ENCODE peak calls at places on chromosomes 1 and 21, in seven cellular contexts. One of them, this sample, is unnamed.

GRCh38 chr1:66533804-66534745 is at the start of gene SGIP1:
- DNase-seq in activated gamma-delta T cell: no peak
- DNase-seq in NCI-H1105: peak
- DNase-seq in astrocyte of the spinal cord: peak
- DNase-seq in iPS-NIHi11: peak
- DNase-seq in GM03348: peak
- DNase-seq in endothelial cell: peak
- DNase-seq in this sample: peak

GRCh38 chr1:11781298-11781697 is 19.3 kb downstream of the C1orf167 start:
- DNase-seq in endothelial cell: no peak
- DNase-seq in iPS-NIHi11: no peak
- DNase-seq in GM03348: no peak
- DNase-seq in astrocyte of the spinal cord: no peak
- DNase-seq in NCI-H1105: no peak
- DNase-seq in activated gamma-delta T cell: no peak
- DNase-seq in this sample: peak

GRCh38 chr1:148292915-148293314 is 140.8 kb upstream of the NBPF11 start:
- DNase-seq in GM03348: no peak
- DNase-seq in NCI-H1105: no peak
- DNase-seq in iPS-NIHi11: no peak
- DNase-seq in endothelial cell: no peak
- DNase-seq in astrocyte of the spinal cord: no peak
- DNase-seq in activated gamma-delta T cell: no peak
- DNase-seq in this sample: no peak

GRCh38 chr1:12424793-12425192 is 193.2 kb downstream of the DHRS3 start:
- DNase-seq in activated gamma-delta T cell: no peak
- DNase-seq in iPS-NIHi11: no peak
- DNase-seq in GM03348: no peak
- DNase-seq in astrocyte of the spinal cord: peak
- DNase-seq in endothelial cell: no peak
- DNase-seq in NCI-H1105: no peak
- DNase-seq in this sample: no peak

GRCh38 chr1:91552596-91552995 is 51.9 kb downstream of the CDC7 start:
- DNase-seq in activated gamma-delta T cell: no peak
- DNase-seq in iPS-NIHi11: no peak
- DNase-seq in astrocyte of the spinal cord: no peak
- DNase-seq in GM03348: no peak
- DNase-seq in endothelial cell: no peak
- DNase-seq in NCI-H1105: no peak
- DNase-seq in this sample: no peak

GRCh38 chr21:25234857-25235801 is 372.2 kb downstream of the MRPL39 start:
- DNase-seq in iPS-NIHi11: no peak
- DNase-seq in activated gamma-delta T cell: no peak
- DNase-seq in GM03348: no peak
- DNase-seq in endothelial cell: no peak
- DNase-seq in astrocyte of the spinal cord: no peak
- DNase-seq in NCI-H1105: no peak
- DNase-seq in this sample: no peak

GRCh38 chr1:203743101-203743501 is 21.9 kb upstream of the LAX1 start:
- DNase-seq in NCI-H1105: no peak
- DNase-seq in GM03348: no peak
- DNase-seq in activated gamma-delta T cell: no peak
- DNase-seq in iPS-NIHi11: peak
- DNase-seq in astrocyte of the spinal cord: no peak
- DNase-seq in endothelial cell: peak
- DNase-seq in this sample: no peak

GRCh38 chr1:89757532-89757931 is 63.3 kb upstream of the LRRC8D start:
- DNase-seq in activated gamma-delta T cell: no peak
- DNase-seq in NCI-H1105: no peak
- DNase-seq in GM03348: no peak
- DNase-seq in endothelial cell: peak
- DNase-seq in iPS-NIHi11: no peak
- DNase-seq in astrocyte of the spinal cord: no peak
- DNase-seq in this sample: peak

GRCh38 chr1:240998024-240998423 is 359.0 kb downstream of the RGS7 start:
- DNase-seq in astrocyte of the spinal cord: peak
- DNase-seq in iPS-NIHi11: no peak
- DNase-seq in GM03348: peak
- DNase-seq in NCI-H1105: no peak
- DNase-seq in endothelial cell: no peak
- DNase-seq in activated gamma-delta T cell: no peak
- DNase-seq in this sample: peak

GRCh38 chr1:50977575-50978143 is 7.6 kb downstream of the CDKN2C start:
- DNase-seq in GM03348: peak
- DNase-seq in endothelial cell: peak
- DNase-seq in NCI-H1105: peak
- DNase-seq in astrocyte of the spinal cord: peak
- DNase-seq in activated gamma-delta T cell: peak
- DNase-seq in iPS-NIHi11: peak
- DNase-seq in this sample: peak

GRCh38 chr1:50531027-50531426 is 107.8 kb upstream of the DMRTA2 start:
- DNase-seq in NCI-H1105: no peak
- DNase-seq in activated gamma-delta T cell: no peak
- DNase-seq in GM03348: no peak
- DNase-seq in astrocyte of the spinal cord: no peak
- DNase-seq in iPS-NIHi11: no peak
- DNase-seq in endothelial cell: no peak
- DNase-seq in this sample: no peak

GRCh38 chr1:67655581-67655980 is 29.4 kb upstream of the GADD45A start:
- DNase-seq in NCI-H1105: no peak
- DNase-seq in activated gamma-delta T cell: no peak
- DNase-seq in iPS-NIHi11: no peak
- DNase-seq in endothelial cell: no peak
- DNase-seq in GM03348: no peak
- DNase-seq in astrocyte of the spinal cord: no peak
- DNase-seq in this sample: no peak

GRCh38 chr1:17437260-17438175 is 2.0 kb downstream of the RCC2 start:
- DNase-seq in iPS-NIHi11: peak
- DNase-seq in astrocyte of the spinal cord: peak
- DNase-seq in activated gamma-delta T cell: peak
- DNase-seq in endothelial cell: peak
- DNase-seq in NCI-H1105: peak
- DNase-seq in GM03348: peak
- DNase-seq in this sample: peak

GRCh38 chr21:35924714-35925301 is 135.5 kb downstream of the SETD4 start:
- DNase-seq in activated gamma-delta T cell: no peak
- DNase-seq in iPS-NIHi11: no peak
- DNase-seq in endothelial cell: no peak
- DNase-seq in astrocyte of the spinal cord: peak
- DNase-seq in NCI-H1105: no peak
- DNase-seq in GM03348: peak
- DNase-seq in this sample: peak

GRCh38 chr21:17045214-17045835 is 467.5 kb upstream of the CXADR start:
- DNase-seq in astrocyte of the spinal cord: peak
- DNase-seq in activated gamma-delta T cell: no peak
- DNase-seq in iPS-NIHi11: peak
- DNase-seq in NCI-H1105: peak
- DNase-seq in endothelial cell: no peak
- DNase-seq in GM03348: peak
- DNase-seq in this sample: peak

GRCh38 chr21:44549525-44550211 is 1.6 kb downstream of the KRTAP10-2 start:
- DNase-seq in endothelial cell: no peak
- DNase-seq in NCI-H1105: no peak
- DNase-seq in astrocyte of the spinal cord: no peak
- DNase-seq in iPS-NIHi11: no peak
- DNase-seq in activated gamma-delta T cell: no peak
- DNase-seq in GM03348: no peak
- DNase-seq in this sample: no peak

GRCh38 chr1:222042120-222042519 is 300.2 kb upstream of the DUSP10 start:
- DNase-seq in activated gamma-delta T cell: no peak
- DNase-seq in astrocyte of the spinal cord: peak
- DNase-seq in NCI-H1105: no peak
- DNase-seq in GM03348: peak
- DNase-seq in endothelial cell: no peak
- DNase-seq in iPS-NIHi11: no peak
- DNase-seq in this sample: peak

GRCh38 chr1:53738205-53739108 is 507 bp downstream of the GLIS1 start:
- DNase-seq in activated gamma-delta T cell: no peak
- DNase-seq in iPS-NIHi11: no peak
- DNase-seq in astrocyte of the spinal cord: peak
- DNase-seq in NCI-H1105: no peak
- DNase-seq in GM03348: peak
- DNase-seq in endothelial cell: peak
- DNase-seq in this sample: peak

GRCh38 chr1:159917533-159917932 is 7.8 kb downstream of the TAGLN2 start:
- DNase-seq in astrocyte of the spinal cord: no peak
- DNase-seq in NCI-H1105: no peak
- DNase-seq in iPS-NIHi11: no peak
- DNase-seq in GM03348: no peak
- DNase-seq in activated gamma-delta T cell: no peak
- DNase-seq in endothelial cell: no peak
- DNase-seq in this sample: no peak

GRCh38 chr1:164718821-164719220 is 159.8 kb downstream of the PBX1 start:
- DNase-seq in astrocyte of the spinal cord: no peak
- DNase-seq in GM03348: peak
- DNase-seq in iPS-NIHi11: no peak
- DNase-seq in NCI-H1105: no peak
- DNase-seq in endothelial cell: no peak
- DNase-seq in activated gamma-delta T cell: no peak
- DNase-seq in this sample: peak

GRCh38 chr1:69836961-69837636 is 269.4 kb downstream of the LRRC7 start:
- DNase-seq in activated gamma-delta T cell: no peak
- DNase-seq in NCI-H1105: no peak
- DNase-seq in iPS-NIHi11: no peak
- DNase-seq in GM03348: peak
- DNase-seq in astrocyte of the spinal cord: no peak
- DNase-seq in endothelial cell: no peak
- DNase-seq in this sample: peak

GRCh38 chr1:158998781-158999161 is 10.9 kb upstream of the IFI16 start:
- DNase-seq in astrocyte of the spinal cord: peak
- DNase-seq in NCI-H1105: peak
- DNase-seq in endothelial cell: peak
- DNase-seq in activated gamma-delta T cell: no peak
- DNase-seq in GM03348: peak
- DNase-seq in iPS-NIHi11: peak
- DNase-seq in this sample: peak

GRCh38 chr21:45129231-45129923 is 55.0 kb downstream of the ADARB1 start:
- DNase-seq in activated gamma-delta T cell: no peak
- DNase-seq in astrocyte of the spinal cord: no peak
- DNase-seq in endothelial cell: no peak
- DNase-seq in NCI-H1105: no peak
- DNase-seq in GM03348: peak
- DNase-seq in iPS-NIHi11: peak
- DNase-seq in this sample: peak

GRCh38 chr21:43284238-43284637 is 115.4 kb downstream of the CRYAA start:
- DNase-seq in activated gamma-delta T cell: no peak
- DNase-seq in endothelial cell: no peak
- DNase-seq in GM03348: no peak
- DNase-seq in iPS-NIHi11: no peak
- DNase-seq in NCI-H1105: no peak
- DNase-seq in astrocyte of the spinal cord: no peak
- DNase-seq in this sample: no peak

GRCh38 chr1:202279806-202280205 is 61.9 kb downstream of the UBE2T start:
- DNase-seq in GM03348: peak
- DNase-seq in NCI-H1105: no peak
- DNase-seq in activated gamma-delta T cell: no peak
- DNase-seq in iPS-NIHi11: no peak
- DNase-seq in astrocyte of the spinal cord: peak
- DNase-seq in endothelial cell: no peak
- DNase-seq in this sample: peak

This sample was measured in foreskin fibroblast.